ENCODE peak calls at places on chromosomes 2 and 18, in eight cellular contexts. L is CD8-positive, alpha-beta T cell; I is nucleus accumbens; E is left colon; Y is germinal center; B is activated CD4-positive, alpha-beta T cell treated with anti-CD3 and anti-CD28 coated beads for 48 hours; S is stimulated activated CD4-positive, alpha-beta T cell treated with anti-CD3 and anti-CD28 coated beads, Interleukin-1b, Interleukin-23, amount 100 ng/mL, for 48 hours; W is AG20443. Q is an unnamed sample.

GRCh38 chr2:62362561-62362960 is 143.4 kb downstream of the TMEM17 start:
- DNase-seq in L (no peak), B (no peak), E (no peak), W (no peak), Y (no peak), I (no peak), S (no peak), Q (no peak)

GRCh38 chr18:13613099-13613498 is 113.3 kb downstream of the FAM210A start:
- DNase-seq in W (peak; percentile 3), L (no peak), S (no peak), E (no peak), Y (no peak), I (no peak), B (no peak), Q (no peak)

GRCh38 chr2:130357864-130358263 is 2.0 kb downstream of the PTPN18 start:
- DNase-seq in S (no peak), I (no peak), E (no peak), W (no peak), B (no peak), L (no peak), Y (no peak), Q (no peak)

GRCh38 chr2:240919161-240919781 is 13.1 kb downstream of the CROCC2 start:
- DNase-seq in W (no peak), Y (no peak), B (peak; percentile 2), E (peak; percentile 6), L (no peak), I (no peak), S (no peak), Q (no peak)

GRCh38 chr2:237889016-237889415 is 29.6 kb downstream of the RAMP1 start:
- DNase-seq in B (no peak), W (no peak), I (no peak), E (no peak), Y (no peak), S (no peak), L (no peak), Q (no peak)

GRCh38 chr2:64134813-64135212 is 9.4 kb downstream of the PELI1 start:
- DNase-seq in B (no peak), S (no peak), Y (no peak), I (no peak), E (no peak), L (no peak), W (no peak), Q (no peak)

GRCh38 chr2:215684448-215685217 is 248.8 kb upstream of the FN1 start:
- DNase-seq in I (no peak), S (no peak), Y (no peak), B (no peak), W (peak; percentile 46), L (no peak), E (no peak), Q (no peak)

GRCh38 chr2:60629263-60629662 is 75.8 kb upstream of the BCL11A start:
- DNase-seq in L (no peak), E (no peak), B (no peak), S (no peak), I (no peak), W (no peak), Y (no peak), Q (no peak)

GRCh38 chr2:109290887-109291675 is 162.1 kb downstream of the SH3RF3 start:
- DNase-seq in I (peak; percentile 32), L (no peak), B (no peak), Y (no peak), S (no peak), E (no peak), W (peak; percentile 37), Q (no peak)